ENCODE peak calls at places on chromosomes 6 and 20, in four cellular contexts. C is WTC11, L is foreskin keratinocyte, N is AG10803. K is an unnamed sample.

GRCh38 chr6:18632670-18633410 is 245.7 kb downstream of the RNF144B start:
- DNase-seq in C (no peak), N (peak), L (no peak), K (no peak)

GRCh38 chr20:53597085-53597482 is 3.4 kb upstream of the ZNF217 start:
- DNase-seq in L (no peak), C (no peak), N (no peak), K (no peak)

GRCh38 chr6:41646026-41646795 is 7.9 kb downstream of the MDFI start:
- DNase-seq in C (no peak), L (no peak), N (no peak), K (no peak)

GRCh38 chr6:134240664-134241431 is 77.1 kb downstream of the SGK1 start:
- DNase-seq in C (no peak), L (peak), N (no peak), K (no peak)

GRCh38 chr20:12177657-12178293 is 260.1 kb downstream of the BTBD3 start:
- DNase-seq in N (no peak), L (no peak), C (no peak), K (no peak)

GRCh38 chr6:25017486-25017885 is 81.7 kb upstream of the RIPOR2 start:
- DNase-seq in L (peak), N (no peak), C (no peak), K (no peak)

GRCh38 chr20:22449115-22449973 is 135.0 kb downstream of the FOXA2 start:
- DNase-seq in C (no peak), L (no peak), N (no peak), K (no peak)

GRCh38 chr20:10271470-10272219 is 53.0 kb downstream of the SNAP25 start:
- DNase-seq in C (no peak), N (peak), L (no peak), K (no peak)

GRCh38 chr6:144284474-144284752 is 722 bp upstream of the UTRN start:
- DNase-seq in N (no peak), C (no peak), L (peak), K (no peak)

GRCh38 chr20:37932074-37932473 is 29.1 kb downstream of the VSTM2L start:
- DNase-seq in L (no peak), N (no peak), C (no peak), K (no peak)

GRCh38 chr20:49676581-49677291 is 36.9 kb downstream of the B4GALT5 start:
- DNase-seq in L (no peak), C (no peak), N (peak), K (no peak)

GRCh38 chr6:38528196-38528965 is 111.3 kb downstream of the BTBD9 start:
- DNase-seq in C (no peak), N (no peak), L (no peak), K (no peak)

GRCh38 chr6:38527371-38527770 is 112.4 kb downstream of the BTBD9 start:
- DNase-seq in N (no peak), C (no peak), L (no peak), K (no peak)

GRCh38 chr6:38524436-38525145 is 115.1 kb downstream of the BTBD9 start:
- DNase-seq in L (no peak), C (no peak), N (no peak), K (no peak)

GRCh38 chr6:38522322-38522721 is 117.4 kb downstream of the BTBD9 start:
- DNase-seq in N (peak), L (no peak), C (no peak), K (no peak)

DNA sequence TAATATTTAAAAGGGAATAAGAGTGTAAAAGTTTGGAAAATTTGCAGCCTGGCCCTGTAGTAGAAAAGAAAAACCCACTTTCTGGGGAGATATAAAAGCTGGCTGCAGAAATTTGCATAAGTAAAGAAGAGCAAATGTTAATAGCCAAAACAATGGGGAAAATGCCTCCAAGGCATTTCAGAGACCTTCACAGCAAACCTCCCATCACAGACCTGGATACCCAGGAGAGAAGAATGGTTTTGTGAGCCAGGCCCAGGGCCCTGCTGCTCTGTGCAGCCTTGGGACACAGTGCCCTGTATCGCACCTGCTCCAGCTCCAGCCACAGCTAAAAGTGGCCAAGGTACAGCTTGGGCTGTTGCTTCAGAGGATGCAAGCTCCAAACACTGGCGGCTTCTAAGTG is 113.8 kb downstream of the BTBD9 start:
- DNase-seq in C (no peak), N (no peak), L (no peak), K (no peak)
- TF ChIP-seq CTCF in C (no peak), N (no peak), L (no peak), K (no peak)

DNA sequence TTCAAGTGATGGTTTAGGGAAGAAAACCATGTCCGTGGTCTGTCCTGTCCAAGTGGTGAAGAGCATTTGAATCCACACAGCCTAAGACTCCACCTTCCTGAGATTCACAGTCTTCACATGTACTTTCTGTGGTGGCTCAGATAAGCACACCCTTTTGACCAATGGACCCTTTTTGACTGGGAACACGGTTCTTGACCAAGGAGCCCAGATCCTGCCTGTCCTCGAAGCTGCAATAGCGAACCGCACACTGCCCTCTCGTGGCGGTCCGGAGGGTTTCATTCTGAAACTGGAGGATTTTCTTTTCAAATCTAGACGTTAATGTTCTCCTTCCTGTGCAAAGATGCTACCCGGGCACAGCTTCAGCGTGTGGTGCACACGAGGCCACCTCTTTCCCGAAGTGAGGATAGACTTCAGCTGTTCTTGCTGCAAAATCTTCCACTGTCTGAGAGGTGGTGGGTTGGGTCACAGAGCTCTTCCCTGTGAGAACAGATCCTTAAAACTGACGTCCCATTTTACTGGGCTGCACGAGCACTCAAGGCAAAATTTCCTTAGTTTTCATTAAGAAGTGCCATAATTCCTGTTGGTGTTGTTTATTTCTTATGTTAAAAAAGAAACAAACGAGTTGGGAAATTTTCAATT is 90.5 kb downstream of the SYNJ2 start:
- DNase-seq in N (peak), C (peak), L (no peak), K (peak)
- TF ChIP-seq CTCF in N (peak), C (peak), L (peak), K (peak)

DNA sequence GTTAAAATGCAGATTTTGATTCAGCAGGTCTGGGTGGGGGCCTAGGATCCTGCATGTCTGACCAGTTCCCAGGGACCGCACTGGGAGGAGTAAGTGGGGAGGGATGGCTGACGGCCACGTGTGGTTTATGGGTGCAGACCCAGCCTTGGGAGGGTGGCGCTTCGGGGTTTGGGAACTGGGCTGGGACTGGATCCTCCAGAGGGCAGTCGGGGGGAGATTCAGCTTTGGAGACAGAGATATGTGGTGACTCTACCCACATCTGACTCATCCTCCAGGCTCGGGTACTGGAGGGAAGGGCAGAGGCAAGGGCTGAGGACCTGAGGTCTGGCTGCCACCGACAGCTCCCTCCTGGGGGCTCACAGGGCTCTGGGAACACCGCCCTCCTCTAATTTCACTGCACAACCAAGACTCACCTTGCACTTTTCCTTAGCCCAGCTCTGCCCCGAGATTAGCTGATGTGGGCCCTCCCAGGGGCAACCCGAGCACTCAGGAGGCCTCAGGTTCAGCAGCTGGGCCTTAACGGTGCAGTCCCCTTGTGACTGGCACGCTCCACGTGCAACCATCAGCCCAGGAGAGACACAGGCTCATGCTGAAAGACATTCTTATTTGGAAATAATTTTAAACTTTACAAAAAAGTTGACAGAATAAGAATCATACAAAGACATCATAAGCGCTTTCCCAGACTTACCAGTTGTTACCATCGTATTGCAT is 172.8 kb upstream of the PMEPA1 start:
- DNase-seq in L (no peak), N (peak), C (no peak), K (no peak)
- TF ChIP-seq CTCF in L (peak), N (no peak), C (no peak), K (no peak)

GRCh38 chr6:27631614-27631925 is 158.7 kb upstream of the ZNF184 start:
- DNase-seq in L (no peak), N (no peak), C (no peak), K (no peak)

DNA sequence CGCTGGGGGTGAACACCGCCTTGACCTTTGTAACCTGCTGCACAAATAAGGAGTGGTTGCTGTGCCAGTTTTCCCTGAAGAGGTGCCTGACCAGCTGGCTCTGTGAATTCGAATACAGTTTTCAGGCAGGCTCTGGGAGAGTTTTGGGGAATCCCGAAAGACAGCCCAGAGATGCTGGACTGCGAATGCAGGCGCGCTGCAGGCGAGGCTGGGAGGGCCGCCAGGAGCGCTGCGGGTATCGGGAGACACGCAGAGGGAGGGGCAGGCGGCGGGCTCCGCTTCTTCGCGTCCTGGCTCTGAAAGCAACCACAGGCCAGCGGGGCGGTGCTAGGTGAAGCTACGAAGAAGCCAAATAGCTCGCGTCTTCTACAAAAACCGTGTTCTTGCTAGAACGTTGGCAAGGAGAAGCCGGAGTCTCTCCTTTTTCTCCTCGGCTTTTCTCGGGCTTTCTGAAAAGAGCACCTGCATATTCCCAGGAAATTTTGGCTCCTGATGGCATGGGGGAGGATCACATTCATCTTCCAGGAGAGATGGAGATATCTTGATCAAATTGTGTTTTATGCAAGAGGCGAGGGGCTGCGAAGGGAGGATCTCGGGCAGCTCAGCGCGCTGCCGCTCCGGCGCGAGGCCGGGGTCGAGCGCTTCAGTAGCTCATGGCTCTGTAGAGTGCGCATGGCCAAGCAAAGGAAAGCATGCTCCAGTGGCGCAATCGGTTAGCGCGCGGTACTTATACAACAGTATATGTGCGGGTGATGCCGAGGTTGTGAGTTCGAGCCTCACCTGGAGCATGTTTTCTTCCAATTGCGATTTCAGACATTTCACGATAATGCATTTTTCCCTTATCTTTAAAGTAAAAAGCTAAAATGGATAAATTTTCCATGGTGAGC is 158.1 kb upstream of the ZNF184 start:
- DNase-seq in N (no peak), L (peak), C (peak), K (peak)
- TF ChIP-seq CTCF in N (no peak), L (peak), C (no peak), K (no peak)

GRCh38 chr6:165487347-165487746 is 175.7 kb downstream of the PDE10A start:
- DNase-seq in N (peak), L (no peak), C (no peak), K (no peak)

GRCh38 chr6:165486183-165487137 is 176.6 kb downstream of the PDE10A start:
- DNase-seq in L (no peak), C (no peak), N (peak), K (no peak)

GRCh38 chr6:165487950-165488349 is 175.1 kb downstream of the PDE10A start:
- DNase-seq in N (peak), L (no peak), C (no peak), K (no peak)

GRCh38 chr6:165480916-165481315 is 171.5 kb upstream of the C6orf118 start:
- DNase-seq in N (no peak), C (no peak), L (no peak), K (no peak)

DNA sequence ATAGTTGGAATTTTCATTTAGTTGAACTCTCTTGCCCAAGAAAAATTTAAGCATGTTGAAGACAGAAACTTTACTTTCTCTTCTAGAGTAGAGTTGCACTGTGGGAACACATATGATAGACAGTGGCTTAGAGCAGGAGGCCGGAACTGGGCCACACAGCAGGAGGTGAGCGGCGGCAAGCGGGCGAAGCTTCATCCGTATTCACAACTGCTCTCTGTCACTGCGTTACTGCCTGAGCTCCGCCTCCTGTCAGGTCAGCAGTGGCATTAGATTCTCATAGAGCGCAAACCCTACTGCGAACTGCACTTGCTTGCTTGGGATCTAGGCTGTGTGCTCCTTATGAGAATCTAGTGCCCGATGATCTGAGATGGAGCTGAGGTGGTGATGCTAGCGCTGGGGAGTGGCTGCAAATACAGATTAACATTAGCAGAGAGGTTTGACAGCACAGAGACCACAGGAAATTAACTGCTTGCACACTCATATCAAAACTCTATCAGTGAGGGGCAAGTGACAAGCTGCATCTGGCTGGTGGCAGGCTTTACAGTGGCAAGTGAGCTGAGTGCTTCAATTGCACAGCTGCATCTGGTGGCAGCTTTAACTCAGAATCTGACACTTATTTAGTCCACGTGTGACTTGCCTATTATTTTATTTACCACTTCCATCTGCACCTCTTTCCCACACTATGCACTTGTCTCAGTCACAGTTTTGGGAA is 174.9 kb upstream of the C6orf118 start:
- DNase-seq in L (no peak), N (no peak), C (peak), K (no peak)
- TF ChIP-seq CTCF in L (no peak), N (no peak), C (no peak), K (no peak)

DNA sequence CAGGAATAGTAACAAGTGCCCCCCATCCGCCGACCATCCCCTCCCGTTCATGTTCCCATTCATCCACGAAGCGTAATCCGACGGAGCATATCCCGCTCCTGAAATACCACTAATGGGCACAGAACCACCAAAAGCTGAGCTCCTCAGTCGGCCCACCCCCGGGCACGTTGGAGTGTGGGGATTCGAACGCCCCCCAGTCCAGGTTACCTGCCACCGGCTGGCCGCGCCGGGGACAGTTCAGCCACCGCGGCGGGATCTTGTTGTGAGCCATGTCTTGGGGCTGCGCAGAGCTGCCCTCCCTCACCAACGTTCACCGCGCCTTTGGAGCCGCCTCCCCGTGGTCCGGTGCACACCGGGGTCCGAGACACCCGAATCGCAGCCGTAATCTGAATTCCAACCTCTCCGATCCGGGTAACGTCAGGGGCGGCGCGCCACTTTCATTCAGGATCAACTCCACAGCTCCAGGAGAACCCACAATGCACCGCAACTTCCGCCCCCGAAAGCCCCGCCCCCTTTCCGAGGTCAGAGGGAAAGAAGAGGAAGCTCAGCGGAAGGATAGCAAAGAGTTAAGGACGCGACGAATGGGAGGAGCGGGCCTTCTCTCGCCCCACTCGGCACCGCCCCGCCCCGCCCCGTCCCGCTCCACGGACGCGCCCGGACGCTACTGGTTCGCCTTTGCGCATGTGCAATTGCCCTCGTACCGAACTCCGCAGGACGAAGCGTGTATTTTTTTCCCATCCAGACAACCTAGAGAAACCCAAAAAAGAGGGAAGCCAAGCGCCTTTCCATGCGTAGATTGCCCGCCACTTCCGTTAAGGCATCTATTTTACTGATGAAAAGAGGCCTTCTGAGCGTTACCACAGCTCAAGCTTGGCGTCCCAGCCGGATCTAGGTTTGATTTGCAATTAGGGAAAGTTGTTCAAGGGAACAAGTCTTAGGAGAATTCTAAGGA is at the start of gene RNGTT:
- DNase-seq in C (peak), N (peak), L (peak), K (peak)
- TF ChIP-seq CTCF in C (no peak), N (no peak), L (peak), K (no peak)

DNA sequence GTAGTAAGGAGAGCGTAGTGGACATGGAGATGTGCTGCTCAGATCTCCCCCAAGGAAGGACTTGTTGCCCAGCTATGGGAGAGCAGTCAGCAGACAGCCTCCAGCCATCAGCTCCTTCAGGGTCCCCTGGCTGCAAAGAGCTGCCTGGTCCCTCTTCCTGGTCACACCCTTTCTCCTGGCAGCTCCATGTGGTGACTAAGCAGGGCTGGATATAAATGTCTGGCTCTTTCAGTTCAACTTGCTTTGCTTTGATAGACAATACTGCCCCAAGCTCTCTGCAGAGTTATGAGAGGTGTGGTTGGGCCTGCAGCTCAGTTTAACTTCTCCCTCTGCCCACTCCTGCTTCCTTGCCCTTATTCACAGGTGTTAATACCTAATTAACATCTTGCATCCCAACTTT is 64.1 kb upstream of the DDR1 start:
- DNase-seq in N (peak), C (no peak), L (peak), K (no peak)
- TF ChIP-seq CTCF in N (peak), C (no peak), L (peak), K (no peak)

GRCh38 chr6:26020291-26020982 is 57.8 kb downstream of the TRIM38 start:
- DNase-seq in L (peak), C (peak), N (peak), K (peak)
- TF ChIP-seq CTCF in L (peak), C (no peak), N (no peak), K (no peak)

GRCh38 chr6:52663935-52664184 is 7.1 kb upstream of the TMEM14A start:
- DNase-seq in C (no peak), N (no peak), L (no peak), K (no peak)
- TF ChIP-seq CTCF in C (no peak), N (no peak), L (no peak), K (no peak)

GRCh38 chr20:15236812-15237211 is 899.4 kb upstream of the FLRT3 start:
- DNase-seq in C (peak), L (peak), N (peak), K (peak)
- TF ChIP-seq CTCF in C (peak), L (peak), N (peak), K (peak)

K was measured in endothelial cell.